ENCODE peak calls at places on chromosome 13, in seven cellular contexts. X is SK-N-SH; M is bronchial epithelial cell; R is testis; A is CD8-positive, alpha-beta T cell; H is mammary epithelial cell; T is cardiac fibroblast. P is an unnamed sample.

GRCh38 chr13:108944760-108945159 is 315.3 kb downstream of the MYO16 start:
- DNase-seq in X (no peak), M (peak), R (no peak), A (no peak), H (peak), T (peak), P (no peak)

GRCh38 chr13:24083141-24083540 is 77.4 kb upstream of the SPATA13 start:
- DNase-seq in X (no peak), M (no peak), R (no peak), A (no peak), H (no peak), T (no peak), P (no peak)

GRCh38 chr13:109251958-109252357 is 534.4 kb downstream of the IRS2 start:
- DNase-seq in X (no peak), M (no peak), R (no peak), A (no peak), H (no peak), T (no peak), P (no peak)

GRCh38 chr13:97142452-97142851 is 79.7 kb upstream of the MBNL2 start:
- DNase-seq in X (no peak), M (no peak), R (peak), A (no peak), H (no peak), T (peak), P (no peak)

GRCh38 chr13:42720858-42721219 is 60.5 kb upstream of the FAM216B start:
- DNase-seq in X (no peak), M (peak), R (no peak), A (no peak), H (no peak), T (no peak), P (no peak)

GRCh38 chr13:38783992-38784875 is 97.4 kb downstream of the FREM2 start:
- DNase-seq in X (no peak), M (peak), R (no peak), A (no peak), H (no peak), T (no peak), P (no peak)

GRCh38 chr13:108929532-108929931 is 300.1 kb downstream of the MYO16 start:
- DNase-seq in X (no peak), M (no peak), R (no peak), A (no peak), H (no peak), T (peak), P (no peak)

GRCh38 chr13:111210488-111210887 is 95.4 kb downstream of the ARHGEF7 start:
- DNase-seq in X (no peak), M (peak), R (peak), A (no peak), H (no peak), T (peak), P (no peak)

GRCh38 chr13:27403252-27403678 is 21.2 kb upstream of the GTF3A start:
- DNase-seq in X (no peak), M (peak), R (no peak), A (no peak), H (peak), T (peak), P (no peak)

GRCh38 chr13:100491164-100491847 is 97.3 kb downstream of the GGACT start:
- DNase-seq in X (no peak), M (no peak), R (no peak), A (no peak), H (no peak), T (peak), P (no peak)

GRCh38 chr13:30798776-30799625 is 63.7 kb downstream of the ALOX5AP start:
- DNase-seq in X (no peak), M (no peak), R (no peak), A (no peak), H (no peak), T (peak), P (no peak)

GRCh38 chr13:61286148-61286745 is 129.4 kb downstream of the PCDH20 start:
- DNase-seq in X (peak), M (peak), R (no peak), A (no peak), H (no peak), T (no peak), P (no peak)

GRCh38 chr13:49635599-49636433 is 7.5 kb downstream of the ARL11 start:
- DNase-seq in X (no peak), M (peak), R (no peak), A (peak), H (peak), T (peak), P (no peak)

GRCh38 chr13:63628310-63628709 is 2212.7 kb upstream of the PCDH20 start:
- DNase-seq in X (no peak), M (no peak), R (no peak), A (no peak), H (no peak), T (no peak), P (no peak)

GRCh38 chr13:111514646-111515617 is 194.5 kb downstream of the TEX29 start:
- DNase-seq in X (no peak), M (no peak), R (peak), A (no peak), H (no peak), T (no peak), P (no peak)

GRCh38 chr13:45847554-45848224 is 3.9 kb downstream of the SIAH3 start:
- DNase-seq in X (no peak), M (no peak), R (no peak), A (peak), H (no peak), T (no peak), P (no peak)

GRCh38 chr13:44207476-44207875 is 166.1 kb upstream of the SERP2 start:
- DNase-seq in X (no peak), M (peak), R (no peak), A (no peak), H (peak), T (no peak), P (no peak)

GRCh38 chr13:95100525-95101121 is 200.6 kb downstream of the ABCC4 start:
- DNase-seq in X (no peak), M (peak), R (no peak), A (no peak), H (peak), T (peak), P (no peak)

GRCh38 chr13:57557979-57558529 is 73.5 kb upstream of the PCDH17 start:
- DNase-seq in X (peak), M (peak), R (no peak), A (no peak), H (no peak), T (peak), P (no peak)

GRCh38 chr13:43364210-43365041 is 341.0 kb downstream of the DNAJC15 start:
- DNase-seq in X (no peak), M (no peak), R (no peak), A (no peak), H (no peak), T (peak), P (no peak)

GRCh38 chr13:107421028-107421427 is 794.3 kb downstream of the LIG4 start:
- DNase-seq in X (no peak), M (no peak), R (no peak), A (no peak), H (no peak), T (peak), P (no peak)

GRCh38 chr13:108270442-108270841 is 924 bp downstream of the TNFSF13B start:
- DNase-seq in X (peak), M (no peak), R (no peak), A (no peak), H (no peak), T (no peak), P (no peak)

GRCh38 chr13:97223711-97224461 is 1.8 kb downstream of the MBNL2 start:
- DNase-seq in X (no peak), M (peak), R (peak), A (no peak), H (peak), T (peak), P (no peak)

GRCh38 chr13:23547000-23547590 is 23.1 kb upstream of the TNFRSF19 start:
- DNase-seq in X (no peak), M (no peak), R (peak), A (no peak), H (peak), T (peak), P (no peak)

GRCh38 chr13:111652676-111653075 is 332.2 kb downstream of the TEX29 start:
- DNase-seq in X (no peak), M (no peak), R (no peak), A (no peak), H (no peak), T (no peak), P (no peak)

GRCh38 chr13:52868190-52868589 is 19.8 kb upstream of the PCDH8 start:
- DNase-seq in X (no peak), M (no peak), R (no peak), A (no peak), H (no peak), T (no peak), P (no peak)

GRCh38 chr13:24842533-24843278 is 78.7 kb downstream of the RNF17 start:
- DNase-seq in X (no peak), M (peak), R (no peak), A (no peak), H (peak), T (no peak), P (no peak)

GRCh38 chr13:48772908-48773307 is 119.2 kb downstream of the CYSLTR2 start:
- DNase-seq in X (no peak), M (no peak), R (no peak), A (no peak), H (no peak), T (no peak), P (no peak)

GRCh38 chr13:74794147-74794546 is 659.9 kb upstream of the KLF12 start:
- DNase-seq in X (no peak), M (no peak), R (no peak), A (no peak), H (no peak), T (peak), P (no peak)

GRCh38 chr13:22198656-22199217 is 527.9 kb downstream of the FGF9 start:
- DNase-seq in X (no peak), M (no peak), R (no peak), A (no peak), H (no peak), T (no peak), P (no peak)

GRCh38 chr13:22195726-22196125 is 524.9 kb downstream of the FGF9 start:
- DNase-seq in X (no peak), M (no peak), R (no peak), A (no peak), H (no peak), T (no peak), P (no peak)

GRCh38 chr13:22198001-22198400 is 527.1 kb downstream of the FGF9 start:
- DNase-seq in X (no peak), M (no peak), R (peak), A (no peak), H (no peak), T (no peak), P (no peak)

GRCh38 chr13:22194106-22194810 is 523.4 kb downstream of the FGF9 start:
- DNase-seq in X (no peak), M (no peak), R (no peak), A (no peak), H (no peak), T (no peak), P (no peak)

GRCh38 chr13:22196777-22197176 is 525.9 kb downstream of the FGF9 start:
- DNase-seq in X (no peak), M (no peak), R (no peak), A (no peak), H (no peak), T (no peak), P (no peak)
- TF ChIP-seq CTCF in X (no peak), M (no peak), R (no peak), A (no peak), H (no peak), T (no peak), P (no peak)

DNA sequence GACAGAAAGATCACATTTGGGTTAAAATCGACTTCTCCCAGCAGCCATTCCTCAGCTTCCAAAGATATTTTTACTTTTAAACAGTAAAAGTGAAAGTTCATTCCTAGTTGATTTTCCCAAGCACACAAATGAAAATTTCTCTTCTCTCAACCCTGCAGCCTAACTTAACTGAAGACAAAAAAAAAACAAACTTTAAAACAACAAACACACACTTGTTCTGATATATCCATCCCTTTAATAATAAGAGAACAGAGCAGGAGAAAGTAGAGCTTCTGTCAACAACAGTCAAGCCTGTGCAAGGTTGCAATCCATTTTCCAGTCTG is 72.9 kb downstream of the STK24 start:
- DNase-seq in X (no peak), M (no peak), R (no peak), A (no peak), H (no peak), T (no peak), P (no peak)
- H3K4me3 ChIP-seq in X (no peak), M (no peak), R (no peak), A (no peak), H (no peak), T (no peak), P (no peak)

GRCh38 chr13:113862766-113863510 is 938 bp downstream of the GAS6 start:
- DNase-seq in X (peak), M (no peak), R (peak), A (no peak), H (no peak), T (peak), P (no peak)
- TF ChIP-seq CTCF in X (peak), M (no peak), R (no peak), A (no peak), H (no peak), T (no peak), P (no peak)

GRCh38 chr13:41199061-41199460 is 4.7 kb upstream of the KBTBD7 start:
- DNase-seq in X (no peak), M (no peak), R (no peak), A (no peak), H (no peak), T (no peak), P (no peak)

GRCh38 chr13:41196620-41197019 is 2.3 kb upstream of the KBTBD7 start:
- DNase-seq in X (no peak), M (peak), R (no peak), A (no peak), H (peak), T (peak), P (no peak)

GRCh38 chr13:41196011-41196410 is 1.6 kb upstream of the KBTBD7 start:
- DNase-seq in X (peak), M (no peak), R (no peak), A (no peak), H (no peak), T (no peak), P (no peak)

GRCh38 chr13:41193469-41193868 is 900 bp downstream of the KBTBD7 start:
- DNase-seq in X (no peak), M (no peak), R (peak), A (no peak), H (no peak), T (no peak), P (no peak)

DNA sequence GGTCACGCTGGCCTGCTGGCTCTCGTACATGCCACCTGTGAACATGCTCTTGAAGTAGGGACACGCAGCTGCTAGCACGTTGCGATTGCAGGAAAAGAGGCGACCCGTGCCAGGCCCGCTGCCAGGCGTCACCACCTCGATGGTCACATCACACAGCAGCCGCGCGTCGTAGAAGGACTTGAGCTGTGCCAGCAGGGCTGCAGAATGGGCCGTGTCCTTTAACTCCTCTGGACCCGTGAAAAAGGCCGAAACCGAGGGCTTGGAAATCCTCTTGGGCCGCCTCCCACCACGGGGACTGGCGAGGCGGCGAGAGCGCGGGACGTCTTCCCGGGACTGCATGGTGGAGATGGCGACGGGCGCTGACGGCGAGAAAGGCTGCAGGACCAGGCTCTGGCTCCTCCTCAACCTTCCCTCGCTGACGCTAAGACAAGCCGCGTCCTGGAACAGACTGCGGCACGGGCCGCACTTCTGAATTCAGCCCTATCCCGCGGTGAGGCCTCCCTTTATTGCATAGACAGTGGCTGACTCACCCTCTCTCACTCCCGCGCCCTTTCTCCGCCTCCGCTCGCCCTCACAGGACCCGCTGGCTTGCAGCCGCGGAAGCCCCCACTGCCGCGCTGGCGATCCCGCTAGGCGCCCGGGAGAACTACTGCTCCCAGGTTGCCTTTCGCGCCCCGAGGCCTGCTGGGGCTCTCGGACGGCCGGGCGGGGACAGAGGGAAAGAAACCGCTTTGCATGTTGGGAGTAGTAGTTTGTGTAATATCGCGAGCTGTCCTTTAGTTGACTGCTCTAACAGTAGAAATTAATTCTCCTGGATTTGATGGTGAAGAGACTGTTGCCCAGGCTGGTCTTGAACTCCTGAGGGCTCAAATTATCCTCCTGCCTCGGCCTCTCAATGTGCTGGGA is at the start of gene KBTBD7:
- DNase-seq in X (peak), M (peak), R (peak), A (peak), H (peak), T (peak), P (peak)
- H3K4me3 ChIP-seq in X (peak), M (peak), R (peak), A (peak), H (peak), T (peak), P (peak)

P was measured in GM12864.